ENCODE peak calls at places on chromosomes 2 and 18, in nine cellular contexts. X is ACHN; U is K562; H is fibroblast of pulmonary artery; N is NCI-H1092 treated with DMSO at 0.1 percent for 48 hours; I is NCI-H2171 treated with DMSO at 0.1 percent for 48 hours; K is effector memory CD4-positive, alpha-beta T cell; T is GM23338; Q is stimulated activated CD4-positive, alpha-beta T cell treated with anti-CD3 and anti-CD28 coated beads, TNF-alpha, amount 100 ng/mL, for 4 hours. F is an unnamed sample.

GRCh38 chr2:19538411-19538963 is 180.1 kb upstream of the OSR1 start:
- DNase-seq in X (peak), U (no peak), H (peak), N (no peak), I (no peak), K (no peak), T (no peak), Q (no peak), F (no peak)

GRCh38 chr18:55694291-55694690 is 106.3 kb upstream of the TCF4 start:
- DNase-seq in X (no peak), U (no peak), H (peak), N (no peak), I (no peak), K (no peak), T (no peak), Q (no peak), F (no peak)

GRCh38 chr2:208320686-208321085 is 54.6 kb downstream of the PIKFYVE start:
- DNase-seq in X (no peak), U (no peak), H (peak), N (no peak), I (no peak), K (no peak), T (no peak), Q (no peak), F (no peak)

GRCh38 chr2:159124441-159124911 is 156.0 kb downstream of the TANC1 start:
- DNase-seq in X (peak), U (no peak), H (peak), N (no peak), I (peak), K (no peak), T (peak), Q (no peak), F (peak)

GRCh38 chr2:134244587-134244986 is 9.3 kb upstream of the MGAT5 start:
- DNase-seq in X (no peak), U (no peak), H (no peak), N (no peak), I (peak), K (no peak), T (no peak), Q (no peak), F (no peak)

GRCh38 chr2:3302751-3303582 is 74.7 kb downstream of the EIPR1 start:
- DNase-seq in X (no peak), U (no peak), H (no peak), N (peak), I (peak), K (no peak), T (no peak), Q (no peak), F (no peak)

GRCh38 chr18:47577520-47577919 is 326.1 kb upstream of the SKOR2 start:
- DNase-seq in X (no peak), U (no peak), H (no peak), N (no peak), I (no peak), K (no peak), T (peak), Q (no peak), F (no peak)

GRCh38 chr2:239013670-239013960 is 165.7 kb downstream of the TWIST2 start:
- DNase-seq in X (peak), U (no peak), H (no peak), N (no peak), I (no peak), K (no peak), T (no peak), Q (no peak), F (no peak)

GRCh38 chr18:8741524-8741923 is 36.2 kb downstream of the MTCL1 start:
- DNase-seq in X (no peak), U (no peak), H (no peak), N (peak), I (peak), K (no peak), T (no peak), Q (no peak), F (no peak)

GRCh38 chr2:111903930-111904439 is 5.6 kb downstream of the MERTK start:
- DNase-seq in X (no peak), U (no peak), H (no peak), N (no peak), I (no peak), K (no peak), T (no peak), Q (no peak), F (no peak)

GRCh38 chr18:22915337-22915736 is 17.8 kb upstream of the RBBP8 start:
- DNase-seq in X (no peak), U (no peak), H (no peak), N (no peak), I (no peak), K (no peak), T (no peak), Q (no peak), F (no peak)

GRCh38 chr18:64019922-64020756 is 50.3 kb downstream of the SERPINB8 start:
- DNase-seq in X (no peak), U (no peak), H (no peak), N (no peak), I (no peak), K (no peak), T (peak), Q (no peak), F (no peak)

GRCh38 chr18:75582940-75583339 is 155.4 kb upstream of the SMIM21 start:
- DNase-seq in X (no peak), U (no peak), H (no peak), N (no peak), I (no peak), K (no peak), T (no peak), Q (no peak), F (no peak)

GRCh38 chr2:130754811-130755210 is 529 bp upstream of the AMER3 start:
- DNase-seq in X (no peak), U (no peak), H (no peak), N (no peak), I (no peak), K (no peak), T (no peak), Q (no peak), F (no peak)

GRCh38 chr2:176079851-176080539 is 3.8 kb downstream of the EVX2 start:
- DNase-seq in X (peak), U (peak), H (peak), N (no peak), I (peak), K (no peak), T (peak), Q (no peak), F (no peak)

GRCh38 chr18:57925706-57926105 is 118.3 kb upstream of the NEDD4L start:
- DNase-seq in X (no peak), U (no peak), H (peak), N (no peak), I (no peak), K (no peak), T (no peak), Q (no peak), F (no peak)

GRCh38 chr2:215498411-215498810 is 62.5 kb upstream of the FN1 start:
- DNase-seq in X (no peak), U (no peak), H (peak), N (no peak), I (no peak), K (no peak), T (no peak), Q (no peak), F (no peak)

GRCh38 chr2:229407170-229407569 is 136.1 kb upstream of the PID1 start:
- DNase-seq in X (peak), U (no peak), H (peak), N (no peak), I (peak), K (no peak), T (no peak), Q (no peak), F (no peak)

GRCh38 chr2:111119847-111120252 is 864 bp upstream of the BCL2L11 start:
- DNase-seq in X (no peak), U (no peak), H (no peak), N (no peak), I (no peak), K (no peak), T (no peak), Q (no peak), F (no peak)

GRCh38 chr2:14358774-14359173 is 273.7 kb upstream of the LRATD1 start:
- DNase-seq in X (no peak), U (no peak), H (no peak), N (no peak), I (no peak), K (no peak), T (no peak), Q (no peak), F (no peak)

GRCh38 chr2:44817673-44818335 is 123.7 kb upstream of the SIX3 start:
- DNase-seq in X (no peak), U (no peak), H (no peak), N (peak), I (peak), K (no peak), T (no peak), Q (no peak), F (no peak)

GRCh38 chr2:126687086-126687485 is 31.1 kb downstream of the GYPC start:
- DNase-seq in X (no peak), U (no peak), H (no peak), N (no peak), I (no peak), K (no peak), T (no peak), Q (no peak), F (no peak)

GRCh38 chr18:32674491-32674890 is 98.3 kb downstream of the KLHL14 start:
- DNase-seq in X (peak), U (no peak), H (no peak), N (peak), I (peak), K (no peak), T (peak), Q (no peak), F (no peak)

GRCh38 chr2:173511942-173512341 is 157.3 kb downstream of the CDCA7 start:
- DNase-seq in X (no peak), U (no peak), H (no peak), N (no peak), I (no peak), K (no peak), T (peak), Q (no peak), F (no peak)

GRCh38 chr2:88053301-88053700 is 2.3 kb downstream of the KRCC1 start:
- DNase-seq in X (no peak), U (no peak), H (peak), N (no peak), I (no peak), K (no peak), T (no peak), Q (no peak), F (peak)

GRCh38 chr2:95402370-95403203 is at the start of gene FAHD2A:
- DNase-seq in X (peak), U (peak), H (peak), N (peak), I (peak), K (peak), T (peak), Q (peak), F (peak)

GRCh38 chr2:12440731-12441130 is 276.0 kb upstream of the TRIB2 start:
- DNase-seq in X (no peak), U (no peak), H (no peak), N (peak), I (no peak), K (no peak), T (no peak), Q (no peak), F (no peak)

GRCh38 chr18:12911928-12912703 is 28.1 kb upstream of the PTPN2 start:
- DNase-seq in X (no peak), U (no peak), H (no peak), N (no peak), I (no peak), K (no peak), T (peak), Q (no peak), F (no peak)

GRCh38 chr18:24027156-24027555 is 12.6 kb downstream of the TTC39C start:
- DNase-seq in X (peak), U (no peak), H (peak), N (no peak), I (no peak), K (no peak), T (no peak), Q (no peak), F (no peak)

GRCh38 chr2:215316336-215316735 is 4.5 kb downstream of the ATIC start:
- DNase-seq in X (no peak), U (no peak), H (no peak), N (no peak), I (no peak), K (no peak), T (no peak), Q (no peak), F (no peak)

GRCh38 chr18:25453556-25454269 is 101.7 kb upstream of the ZNF521 start:
- DNase-seq in X (no peak), U (no peak), H (peak), N (no peak), I (no peak), K (no peak), T (no peak), Q (no peak), F (peak)

GRCh38 chr2:128750328-128751165 is 431.9 kb upstream of the HS6ST1 start:
- DNase-seq in X (no peak), U (no peak), H (no peak), N (no peak), I (no peak), K (no peak), T (no peak), Q (no peak), F (no peak)

GRCh38 chr2:239679755-239680154 is 278.9 kb upstream of the HDAC4 start:
- DNase-seq in X (no peak), U (no peak), H (no peak), N (no peak), I (no peak), K (no peak), T (no peak), Q (no peak), F (no peak)

GRCh38 chr18:35491689-35492077 is 6.1 kb downstream of the INO80C start:
- DNase-seq in X (no peak), U (no peak), H (no peak), N (no peak), I (no peak), K (no peak), T (peak), Q (no peak), F (no peak)

GRCh38 chr2:37000273-37000780 is 34.0 kb upstream of the STRN start:
- DNase-seq in X (no peak), U (no peak), H (peak), N (no peak), I (no peak), K (no peak), T (no peak), Q (no peak), F (no peak)

GRCh38 chr2:101976887-101977286 is 14.9 kb upstream of the IL1R2 start:
- DNase-seq in X (no peak), U (no peak), H (no peak), N (no peak), I (no peak), K (no peak), T (no peak), Q (no peak), F (peak)

GRCh38 chr2:74587664-74588277 is 33.3 kb downstream of the DOK1 start:
- DNase-seq in X (peak), U (peak), H (peak), N (peak), I (peak), K (peak), T (peak), Q (peak), F (peak)

GRCh38 chr2:178513876-178514275 is 33.6 kb downstream of the PLEKHA3 start:
- DNase-seq in X (peak), U (no peak), H (no peak), N (no peak), I (no peak), K (no peak), T (no peak), Q (no peak), F (no peak)

GRCh38 chr18:62288669-62289016 is 36.5 kb upstream of the TNFRSF11A start:
- DNase-seq in X (no peak), U (no peak), H (no peak), N (no peak), I (no peak), K (no peak), T (no peak), Q (no peak), F (no peak)

GRCh38 chr2:238900511-238900910 is 52.6 kb downstream of the TWIST2 start:
- DNase-seq in X (no peak), U (no peak), H (peak), N (no peak), I (no peak), K (no peak), T (no peak), Q (no peak), F (no peak)